ENCODE peak calls at places on chromosomes 2 and 18, in nine cellular contexts. One of them, this sample, is unnamed.

GRCh38 chr2:3785220-3785889 is 82.0 kb downstream of the DCDC2C start:
- DNase-seq in NCI-H774: no peak
- DNase-seq in PC-9: no peak
- DNase-seq in foreskin fibroblast: no peak
- DNase-seq in pulmonary artery endothelial cell: no peak
- DNase-seq in A549: peak
- DNase-seq in SK-N-DZ: no peak
- DNase-seq in lower lobe of right lung: no peak
- DNase-seq in MV-4-11: no peak
- DNase-seq in this sample: peak

GRCh38 chr18:60147326-60147725 is 225.2 kb downstream of the MC4R start:
- DNase-seq in lower lobe of right lung: no peak
- DNase-seq in MV-4-11: peak
- DNase-seq in NCI-H774: no peak
- DNase-seq in SK-N-DZ: no peak
- DNase-seq in foreskin fibroblast: no peak
- DNase-seq in A549: no peak
- DNase-seq in PC-9: no peak
- DNase-seq in pulmonary artery endothelial cell: no peak
- DNase-seq in this sample: no peak

GRCh38 chr18:57833441-57834101 is 30.5 kb upstream of the ATP8B1 start:
- DNase-seq in lower lobe of right lung: no peak
- DNase-seq in MV-4-11: peak
- DNase-seq in NCI-H774: peak
- DNase-seq in pulmonary artery endothelial cell: no peak
- DNase-seq in SK-N-DZ: no peak
- DNase-seq in PC-9: peak
- DNase-seq in foreskin fibroblast: peak
- DNase-seq in A549: no peak
- DNase-seq in this sample: peak

GRCh38 chr18:57755473-57756067 is 47.5 kb downstream of the ATP8B1 start:
- DNase-seq in foreskin fibroblast: no peak
- DNase-seq in PC-9: no peak
- DNase-seq in lower lobe of right lung: no peak
- DNase-seq in MV-4-11: no peak
- DNase-seq in pulmonary artery endothelial cell: no peak
- DNase-seq in NCI-H774: no peak
- DNase-seq in A549: no peak
- DNase-seq in SK-N-DZ: peak
- DNase-seq in this sample: no peak

GRCh38 chr2:218289639-218290315 is 2.5 kb downstream of the TMBIM1 start:
- DNase-seq in NCI-H774: no peak
- DNase-seq in lower lobe of right lung: no peak
- DNase-seq in MV-4-11: no peak
- DNase-seq in A549: no peak
- DNase-seq in PC-9: no peak
- DNase-seq in pulmonary artery endothelial cell: no peak
- DNase-seq in foreskin fibroblast: peak
- DNase-seq in SK-N-DZ: no peak
- DNase-seq in this sample: no peak

GRCh38 chr2:86143307-86143706 is 37.3 kb downstream of the PTCD3 start:
- DNase-seq in NCI-H774: no peak
- DNase-seq in foreskin fibroblast: peak
- DNase-seq in pulmonary artery endothelial cell: no peak
- DNase-seq in MV-4-11: peak
- DNase-seq in PC-9: no peak
- DNase-seq in A549: no peak
- DNase-seq in SK-N-DZ: no peak
- DNase-seq in lower lobe of right lung: no peak
- DNase-seq in this sample: no peak

GRCh38 chr2:45654250-45654649 is 2.8 kb downstream of the PRKCE start:
- DNase-seq in MV-4-11: no peak
- DNase-seq in SK-N-DZ: no peak
- DNase-seq in A549: no peak
- DNase-seq in PC-9: no peak
- DNase-seq in lower lobe of right lung: no peak
- DNase-seq in foreskin fibroblast: peak
- DNase-seq in pulmonary artery endothelial cell: no peak
- DNase-seq in NCI-H774: no peak
- DNase-seq in this sample: no peak

GRCh38 chr2:176414641-176415040 is 145.4 kb downstream of the MTX2 start:
- DNase-seq in A549: no peak
- DNase-seq in pulmonary artery endothelial cell: peak
- DNase-seq in lower lobe of right lung: no peak
- DNase-seq in SK-N-DZ: no peak
- DNase-seq in PC-9: peak
- DNase-seq in NCI-H774: no peak
- DNase-seq in foreskin fibroblast: no peak
- DNase-seq in MV-4-11: no peak
- DNase-seq in this sample: no peak

GRCh38 chr2:73983322-73984202 is 1.1 kb upstream of the TET3 start:
- DNase-seq in A549: peak
- DNase-seq in pulmonary artery endothelial cell: no peak
- DNase-seq in foreskin fibroblast: no peak
- DNase-seq in MV-4-11: peak
- DNase-seq in lower lobe of right lung: peak
- DNase-seq in PC-9: peak
- DNase-seq in SK-N-DZ: no peak
- DNase-seq in NCI-H774: peak
- DNase-seq in this sample: peak

GRCh38 chr2:63888490-63889402 is 47.0 kb downstream of the UGP2 start:
- DNase-seq in PC-9: no peak
- DNase-seq in A549: peak
- DNase-seq in NCI-H774: peak
- DNase-seq in foreskin fibroblast: peak
- DNase-seq in SK-N-DZ: peak
- DNase-seq in MV-4-11: peak
- DNase-seq in lower lobe of right lung: no peak
- DNase-seq in pulmonary artery endothelial cell: no peak
- DNase-seq in this sample: peak

GRCh38 chr2:130915595-130916437 is 79.1 kb downstream of the ARHGEF4 start:
- DNase-seq in lower lobe of right lung: no peak
- DNase-seq in A549: no peak
- DNase-seq in MV-4-11: no peak
- DNase-seq in NCI-H774: no peak
- DNase-seq in SK-N-DZ: no peak
- DNase-seq in PC-9: no peak
- DNase-seq in foreskin fibroblast: no peak
- DNase-seq in pulmonary artery endothelial cell: no peak
- DNase-seq in this sample: no peak

GRCh38 chr2:53452957-53453748 is 314.5 kb upstream of the CHAC2 start:
- DNase-seq in NCI-H774: no peak
- DNase-seq in PC-9: no peak
- DNase-seq in A549: no peak
- DNase-seq in lower lobe of right lung: no peak
- DNase-seq in pulmonary artery endothelial cell: no peak
- DNase-seq in MV-4-11: no peak
- DNase-seq in SK-N-DZ: no peak
- DNase-seq in foreskin fibroblast: no peak
- DNase-seq in this sample: no peak

GRCh38 chr2:84901593-84902120 is 3.8 kb upstream of the TMSB10 start:
- DNase-seq in foreskin fibroblast: peak
- DNase-seq in MV-4-11: peak
- DNase-seq in lower lobe of right lung: no peak
- DNase-seq in NCI-H774: no peak
- DNase-seq in PC-9: no peak
- DNase-seq in A549: no peak
- DNase-seq in pulmonary artery endothelial cell: no peak
- DNase-seq in SK-N-DZ: no peak
- DNase-seq in this sample: no peak

GRCh38 chr18:7754258-7754657 is 187.1 kb downstream of the PTPRM start:
- DNase-seq in PC-9: no peak
- DNase-seq in MV-4-11: no peak
- DNase-seq in foreskin fibroblast: peak
- DNase-seq in NCI-H774: no peak
- DNase-seq in pulmonary artery endothelial cell: no peak
- DNase-seq in A549: no peak
- DNase-seq in lower lobe of right lung: no peak
- DNase-seq in SK-N-DZ: no peak
- DNase-seq in this sample: no peak

GRCh38 chr18:48477353-48477752 is 61.5 kb upstream of the CTIF start:
- DNase-seq in PC-9: peak
- DNase-seq in SK-N-DZ: no peak
- DNase-seq in foreskin fibroblast: no peak
- DNase-seq in NCI-H774: no peak
- DNase-seq in MV-4-11: no peak
- DNase-seq in A549: no peak
- DNase-seq in lower lobe of right lung: no peak
- DNase-seq in pulmonary artery endothelial cell: no peak
- DNase-seq in this sample: no peak

GRCh38 chr2:710867-711266 is 33.7 kb upstream of the TMEM18 start:
- DNase-seq in foreskin fibroblast: no peak
- DNase-seq in PC-9: no peak
- DNase-seq in A549: no peak
- DNase-seq in SK-N-DZ: no peak
- DNase-seq in MV-4-11: no peak
- DNase-seq in pulmonary artery endothelial cell: no peak
- DNase-seq in NCI-H774: no peak
- DNase-seq in lower lobe of right lung: no peak
- DNase-seq in this sample: no peak

GRCh38 chr2:238684362-238685326 is 163.2 kb upstream of the TWIST2 start:
- DNase-seq in SK-N-DZ: no peak
- DNase-seq in pulmonary artery endothelial cell: peak
- DNase-seq in A549: peak
- DNase-seq in NCI-H774: no peak
- DNase-seq in foreskin fibroblast: peak
- DNase-seq in PC-9: peak
- DNase-seq in lower lobe of right lung: no peak
- DNase-seq in MV-4-11: peak
- DNase-seq in this sample: no peak

GRCh38 chr18:23534276-23534675 is 31.0 kb downstream of the RMC1 start:
- DNase-seq in pulmonary artery endothelial cell: no peak
- DNase-seq in PC-9: no peak
- DNase-seq in SK-N-DZ: no peak
- DNase-seq in NCI-H774: no peak
- DNase-seq in lower lobe of right lung: no peak
- DNase-seq in A549: no peak
- DNase-seq in foreskin fibroblast: no peak
- DNase-seq in MV-4-11: no peak
- DNase-seq in this sample: no peak